ENCODE peak calls at places on chromosomes 11 and 22, in five cellular contexts. V is cardiac muscle cell, X is lower lobe of right lung, C is foreskin keratinocyte, T is stomach. W is an unnamed sample. For H3K4me1, the result is how much of the 10 kb centered on the place peaks cover.

GRCh38 chr11:111422494-111423249 is 43.6 kb upstream of the POU2AF1 start:
- DNase-seq in V (peak), T (peak), C (no peak), X (peak), W (peak)

GRCh38 chr22:42868751-42869251 is 11.7 kb upstream of the ARFGAP3 start:
- DNase-seq in T (peak), V (no peak), X (peak), C (no peak), W (no peak)

GRCh38 chr11:34512810-34513673 is 552 bp downstream of the ELF5 start:
- DNase-seq in T (peak), X (peak), V (peak), C (no peak), W (peak)

GRCh38 chr22:43481528-43482309 is 69.9 kb downstream of the MPPED1 start:
- DNase-seq in X (no peak), C (no peak), V (peak), T (peak), W (no peak)

GRCh38 chr11:122863704-122864326 is 18.7 kb upstream of the JHY start:
- DNase-seq in T (no peak), V (peak), C (no peak), X (no peak), W (no peak)

GRCh38 chr11:116563713-116564050 is 209.1 kb downstream of the BUD13 start:
- DNase-seq in X (no peak), C (no peak), T (no peak), V (no peak), W (no peak)

GRCh38 chr11:134625151-134625550 is 213.1 kb upstream of the B3GAT1 start:
- DNase-seq in C (no peak), T (no peak), V (no peak), X (no peak), W (no peak)

GRCh38 chr11:35098850-35099249 is 40.1 kb upstream of the CD44 start:
- DNase-seq in V (no peak), X (no peak), T (no peak), C (no peak), W (no peak)

GRCh38 chr11:134468796-134469195 is 56.8 kb upstream of the B3GAT1 start:
- DNase-seq in X (no peak), C (no peak), V (no peak), T (peak), W (no peak)

GRCh38 chr22:22682807-22683667 is 38.6 kb downstream of the GGTLC2 start:
- DNase-seq in X (no peak), T (no peak), C (no peak), V (no peak), W (peak)

GRCh38 chr22:30427871-30428270 is 2.3 kb downstream of the MTFP1 start:
- DNase-seq in C (no peak), X (no peak), V (no peak), T (no peak), W (no peak)

GRCh38 chr11:76590631-76590950 is 80.0 kb downstream of the LRRC32 start:
- DNase-seq in C (no peak), V (no peak), X (no peak), T (no peak), W (no peak)

GRCh38 chr22:19757985-19758895 is 2.3 kb upstream of the TBX1 start:
- DNase-seq in X (no peak), T (no peak), C (no peak), V (no peak), W (no peak)
- H3K4me1 ChIP-seq in X (under half), T (half or more), C (under half), V (under half), W (under half)

GRCh38 chr22:20448630-20449029 is 11.0 kb upstream of the SCARF2 start:
- DNase-seq in X (no peak), V (no peak), C (no peak), T (no peak), W (no peak)

GRCh38 chr22:20450551-20450906 is 12.9 kb upstream of the SCARF2 start:
- DNase-seq in X (no peak), V (no peak), C (no peak), T (no peak), W (no peak)

GRCh38 chr22:20449819-20450550 is 12.4 kb upstream of the SCARF2 start:
- DNase-seq in X (peak), V (no peak), T (no peak), C (no peak), W (no peak)

GRCh38 chr22:20453222-20453621 is 15.6 kb upstream of the SCARF2 start:
- DNase-seq in C (no peak), V (no peak), X (no peak), T (no peak), W (no peak)

GRCh38 chr22:20451920-20452319 is 14.3 kb upstream of the SCARF2 start:
- DNase-seq in X (no peak), T (no peak), C (no peak), V (no peak), W (no peak)
- H3K27ac ChIP-seq in X (no peak), T (no peak), C (no peak), V (no peak), W (no peak)

GRCh38 chr11:46351606-46352005 is 4.3 kb downstream of the DGKZ start:
- DNase-seq in V (no peak), X (no peak), T (no peak), C (no peak), W (no peak)
- H3K4me1 ChIP-seq in V (under half), X (half or more), T (half or more), C (under half), W (under half)

DNA sequence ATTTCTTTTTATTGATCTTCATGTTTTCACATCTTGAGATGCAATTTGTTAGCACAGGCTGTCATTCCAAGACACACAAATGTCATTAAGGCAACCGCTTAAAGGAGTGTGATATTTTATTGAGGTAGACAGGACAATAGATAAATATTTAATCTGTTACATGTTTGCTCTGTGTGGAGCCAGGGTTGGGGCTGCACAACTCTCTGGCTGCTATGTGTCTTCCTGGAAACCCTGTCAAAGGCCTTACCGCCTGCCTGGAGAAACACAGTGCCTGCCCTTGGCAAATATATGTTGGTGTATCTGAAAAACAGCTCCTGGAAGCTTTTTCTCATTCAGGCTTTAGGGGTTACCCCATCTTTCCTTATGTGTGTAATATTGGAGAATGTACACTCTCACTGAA is 139.7 kb upstream of the TEAD1 start:
- DNase-seq in V (no peak), C (no peak), X (no peak), T (no peak), W (no peak)
- H3K27ac ChIP-seq in V (no peak), C (no peak), X (no peak), T (peak), W (no peak)

GRCh38 chr11:65355776-65356393 is 1.3 kb downstream of the TIGD3 start:
- DNase-seq in X (peak), T (no peak), C (no peak), V (no peak), W (peak)
- H3K4me1 ChIP-seq in X (under half), T (under half), C (under half), V (under half), W (under half)

DNA sequence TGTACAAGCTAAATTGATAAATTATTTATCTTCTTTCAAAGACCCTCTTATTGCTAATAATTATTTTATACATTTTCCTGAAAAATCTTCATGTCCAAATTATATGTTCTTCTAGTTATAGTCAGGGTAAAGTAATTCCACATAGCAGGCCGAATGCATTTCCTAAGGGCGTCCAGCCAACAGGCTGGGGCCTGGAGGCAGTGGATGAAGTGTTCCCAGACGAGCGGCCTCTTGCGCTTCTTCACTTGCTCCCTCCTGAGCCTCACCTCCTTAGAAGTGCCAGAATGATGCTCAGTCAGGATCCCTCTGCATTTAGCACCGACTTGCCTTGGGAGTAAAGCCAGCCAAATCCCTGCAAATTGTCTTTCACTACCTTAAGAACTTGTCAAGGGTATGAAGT is 1.4 kb downstream of the OLFML1 start:
- DNase-seq in V (peak), C (no peak), T (no peak), X (no peak), W (no peak)
- H3K27ac ChIP-seq in V (no peak), C (no peak), T (no peak), X (peak), W (no peak)

DNA sequence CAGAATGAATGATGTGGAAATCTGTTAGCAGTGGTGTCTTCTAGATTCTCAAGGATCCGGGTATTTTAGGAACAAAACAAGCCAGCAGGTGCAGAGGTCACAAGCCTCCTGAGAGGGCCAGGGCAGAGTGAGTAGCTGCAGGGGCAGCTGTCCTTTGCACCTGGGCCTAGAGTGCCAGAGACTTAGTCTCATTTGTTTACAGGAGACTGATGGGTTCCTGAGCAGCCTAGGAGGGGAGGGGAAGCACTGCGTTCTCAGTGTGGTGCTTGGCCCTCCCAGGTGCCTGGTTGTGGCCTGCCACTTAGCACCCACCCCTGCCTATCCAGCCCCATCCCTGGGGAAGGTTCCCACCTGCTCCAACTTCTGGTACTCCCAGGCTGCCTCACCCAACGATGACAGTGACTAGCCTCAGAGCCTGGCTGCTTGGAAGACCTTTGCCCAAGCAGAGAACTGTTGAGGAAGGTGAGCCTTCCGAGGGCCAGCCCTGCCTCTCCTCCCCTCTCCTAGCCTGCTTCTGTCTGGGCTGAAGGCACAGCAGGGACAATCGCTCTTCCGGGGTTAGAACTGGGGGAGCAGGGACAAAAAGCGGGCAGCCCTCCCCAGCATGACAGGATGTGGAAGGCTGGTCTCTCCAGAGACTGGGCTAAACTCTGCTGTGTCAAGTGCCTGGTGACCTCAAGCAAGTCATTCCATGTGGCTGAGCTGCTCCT is 10.1 kb downstream of the KCNQ1OT1 start:
- DNase-seq in T (no peak), C (no peak), X (no peak), V (no peak), W (peak)
- H3K4me1 ChIP-seq in T (half or more), C (under half), X (under half), V (half or more), W (under half)

DNA sequence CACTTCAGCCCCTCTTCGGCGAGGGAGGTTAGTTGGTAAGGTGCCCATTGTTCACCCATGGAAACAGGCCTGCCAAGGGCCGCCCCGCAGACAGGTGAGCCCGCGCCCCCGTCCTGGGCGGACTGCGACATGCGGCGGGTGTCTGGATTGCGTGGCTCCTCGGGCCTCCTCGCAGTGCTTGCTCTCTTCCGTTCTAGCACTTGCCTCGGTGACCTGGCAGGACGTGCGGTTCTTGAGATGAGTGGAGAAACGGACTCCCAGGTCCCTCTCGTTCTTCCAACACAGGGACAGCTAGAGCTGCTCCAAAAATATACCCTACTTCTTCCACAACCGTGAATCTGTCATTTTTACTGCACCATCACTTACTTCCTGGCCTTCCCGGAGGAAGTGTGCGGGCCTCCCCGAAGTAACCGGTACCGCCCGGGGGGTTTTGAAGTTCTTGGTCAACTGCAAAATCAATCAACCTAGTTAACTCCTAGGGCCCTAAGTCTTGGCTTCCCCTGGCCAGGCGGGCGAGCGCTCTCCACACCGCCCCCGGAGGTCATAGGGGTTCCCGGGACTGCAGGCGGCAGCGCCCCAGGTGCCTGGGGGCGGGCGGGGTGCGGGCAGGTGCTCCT is 745 bp upstream of the ZBTB44 start:
- DNase-seq in X (peak), T (peak), C (no peak), V (no peak), W (peak)
- H3K27ac ChIP-seq in X (peak), T (peak), C (peak), V (peak), W (peak)

GRCh38 chr11:60761436-60762190 is 4.9 kb downstream of the MS4A15 start:
- DNase-seq in C (no peak), X (no peak), T (no peak), V (no peak), W (no peak)
- H3K4me1 ChIP-seq in C (under half), X (under half), T (under half), V (under half), W (under half)

W was measured in Peyer's patch.